ENCODE peak calls at places on chromosomes 3 and 15, in six cellular contexts. One of them, this sample, is unnamed. For H3K9me3, the result is how much of the 10 kb centered on the place peaks cover.

GRCh38 chr3:24496529-24497482 is 2.2 kb upstream of the THRB start:
- DNase-seq in sigmoid colon: peak
- DNase-seq in ascending aorta: peak
- DNase-seq in tibial nerve: peak
- DNase-seq in left ventricle myocardium inferior: peak
- DNase-seq in esophagus muscularis mucosa: no peak
- DNase-seq in this sample: peak

GRCh38 chr3:156250550-156250949 is 130.2 kb downstream of the KCNAB1 start:
- DNase-seq in sigmoid colon: no peak
- DNase-seq in ascending aorta: no peak
- DNase-seq in tibial nerve: no peak
- DNase-seq in left ventricle myocardium inferior: no peak
- DNase-seq in esophagus muscularis mucosa: no peak
- DNase-seq in this sample: no peak

GRCh38 chr15:90015749-90016148 is 14.6 kb downstream of the ZNF710 start:
- DNase-seq in sigmoid colon: peak
- DNase-seq in ascending aorta: no peak
- DNase-seq in tibial nerve: no peak
- DNase-seq in left ventricle myocardium inferior: no peak
- DNase-seq in esophagus muscularis mucosa: no peak
- DNase-seq in this sample: no peak

GRCh38 chr3:188658606-188659005 is 504.6 kb downstream of the LPP start:
- DNase-seq in sigmoid colon: no peak
- DNase-seq in ascending aorta: no peak
- DNase-seq in tibial nerve: no peak
- DNase-seq in left ventricle myocardium inferior: no peak
- DNase-seq in esophagus muscularis mucosa: no peak
- DNase-seq in this sample: no peak

GRCh38 chr3:128814514-128815317 is 64.7 kb upstream of the ACAD9 start:
- DNase-seq in sigmoid colon: no peak
- DNase-seq in ascending aorta: no peak
- DNase-seq in tibial nerve: no peak
- DNase-seq in left ventricle myocardium inferior: no peak
- DNase-seq in esophagus muscularis mucosa: no peak
- DNase-seq in this sample: peak

GRCh38 chr3:8458235-8458634 is 43.4 kb upstream of the LMCD1 start:
- DNase-seq in sigmoid colon: no peak
- DNase-seq in ascending aorta: no peak
- DNase-seq in tibial nerve: no peak
- DNase-seq in left ventricle myocardium inferior: no peak
- DNase-seq in esophagus muscularis mucosa: no peak
- DNase-seq in this sample: no peak

GRCh38 chr15:74552761-74553441 is 11.9 kb downstream of the ARID3B start:
- DNase-seq in sigmoid colon: no peak
- DNase-seq in ascending aorta: no peak
- DNase-seq in tibial nerve: no peak
- DNase-seq in left ventricle myocardium inferior: no peak
- DNase-seq in esophagus muscularis mucosa: no peak
- DNase-seq in this sample: no peak

GRCh38 chr15:79593119-79593869 is 161.2 kb downstream of the MINAR1 start:
- DNase-seq in sigmoid colon: no peak
- DNase-seq in ascending aorta: no peak
- DNase-seq in tibial nerve: no peak
- DNase-seq in left ventricle myocardium inferior: no peak
- DNase-seq in esophagus muscularis mucosa: peak
- DNase-seq in this sample: no peak

GRCh38 chr3:110664148-110664547 is 407.5 kb upstream of the NECTIN3 start:
- DNase-seq in sigmoid colon: no peak
- DNase-seq in ascending aorta: no peak
- DNase-seq in tibial nerve: no peak
- DNase-seq in left ventricle myocardium inferior: no peak
- DNase-seq in esophagus muscularis mucosa: no peak
- DNase-seq in this sample: no peak

GRCh38 chr15:83127547-83128150 is 20.2 kb downstream of the TM6SF1 start:
- DNase-seq in sigmoid colon: no peak
- DNase-seq in ascending aorta: no peak
- DNase-seq in tibial nerve: no peak
- DNase-seq in left ventricle myocardium inferior: no peak
- DNase-seq in esophagus muscularis mucosa: no peak
- DNase-seq in this sample: no peak

GRCh38 chr3:12187448-12188327 is 29.0 kb upstream of the TIMP4 start:
- DNase-seq in sigmoid colon: no peak
- DNase-seq in ascending aorta: no peak
- DNase-seq in tibial nerve: no peak
- DNase-seq in left ventricle myocardium inferior: peak
- DNase-seq in esophagus muscularis mucosa: peak
- DNase-seq in this sample: no peak

GRCh38 chr3:188689101-188689574 is 482.6 kb upstream of the TPRG1 start:
- DNase-seq in sigmoid colon: no peak
- DNase-seq in ascending aorta: no peak
- DNase-seq in tibial nerve: peak
- DNase-seq in left ventricle myocardium inferior: no peak
- DNase-seq in esophagus muscularis mucosa: no peak
- DNase-seq in this sample: no peak

GRCh38 chr15:27701956-27702355 is 397.2 kb downstream of the OCA2 start:
- DNase-seq in sigmoid colon: no peak
- DNase-seq in ascending aorta: no peak
- DNase-seq in tibial nerve: no peak
- DNase-seq in left ventricle myocardium inferior: no peak
- DNase-seq in esophagus muscularis mucosa: no peak
- DNase-seq in this sample: no peak

GRCh38 chr15:63715818-63716217 is 117.9 kb downstream of the HERC1 start:
- DNase-seq in sigmoid colon: no peak
- DNase-seq in ascending aorta: no peak
- DNase-seq in tibial nerve: no peak
- DNase-seq in left ventricle myocardium inferior: no peak
- DNase-seq in esophagus muscularis mucosa: no peak
- DNase-seq in this sample: no peak

GRCh38 chr15:80066912-80067311 is 7.4 kb downstream of the ZFAND6 start:
- DNase-seq in sigmoid colon: no peak
- DNase-seq in ascending aorta: no peak
- DNase-seq in tibial nerve: no peak
- DNase-seq in left ventricle myocardium inferior: no peak
- DNase-seq in esophagus muscularis mucosa: no peak
- DNase-seq in this sample: no peak

GRCh38 chr3:120496278-120496975 is 45.6 kb upstream of the FSTL1 start:
- DNase-seq in sigmoid colon: no peak
- DNase-seq in ascending aorta: no peak
- DNase-seq in tibial nerve: no peak
- DNase-seq in left ventricle myocardium inferior: no peak
- DNase-seq in esophagus muscularis mucosa: peak
- DNase-seq in this sample: no peak

GRCh38 chr15:96889734-96890480 is 559.4 kb downstream of the NR2F2 start:
- DNase-seq in sigmoid colon: no peak
- DNase-seq in ascending aorta: no peak
- DNase-seq in tibial nerve: peak
- DNase-seq in left ventricle myocardium inferior: no peak
- DNase-seq in esophagus muscularis mucosa: no peak
- DNase-seq in this sample: no peak

GRCh38 chr3:150146891-150147761 is 176.4 kb upstream of the PFN2 start:
- DNase-seq in sigmoid colon: peak
- DNase-seq in ascending aorta: no peak
- DNase-seq in tibial nerve: no peak
- DNase-seq in left ventricle myocardium inferior: no peak
- DNase-seq in esophagus muscularis mucosa: peak
- DNase-seq in this sample: peak

GRCh38 chr15:58182460-58183163 is 44.4 kb downstream of the AQP9 start:
- DNase-seq in sigmoid colon: no peak
- DNase-seq in ascending aorta: no peak
- DNase-seq in tibial nerve: no peak
- DNase-seq in left ventricle myocardium inferior: peak
- DNase-seq in esophagus muscularis mucosa: no peak
- DNase-seq in this sample: peak

GRCh38 chr3:197575362-197575761 is 19.6 kb upstream of the BDH1 start:
- DNase-seq in sigmoid colon: no peak
- DNase-seq in ascending aorta: no peak
- DNase-seq in tibial nerve: no peak
- DNase-seq in left ventricle myocardium inferior: no peak
- DNase-seq in esophagus muscularis mucosa: no peak
- DNase-seq in this sample: no peak

GRCh38 chr3:44326035-44326434 is 12.5 kb upstream of the TCAIM start:
- DNase-seq in sigmoid colon: no peak
- DNase-seq in ascending aorta: no peak
- DNase-seq in tibial nerve: no peak
- DNase-seq in left ventricle myocardium inferior: no peak
- DNase-seq in esophagus muscularis mucosa: no peak
- DNase-seq in this sample: no peak

GRCh38 chr3:46359748-46360509 is 6.0 kb downstream of the CCR2 start:
- DNase-seq in sigmoid colon: no peak
- DNase-seq in ascending aorta: no peak
- DNase-seq in tibial nerve: no peak
- DNase-seq in left ventricle myocardium inferior: no peak
- DNase-seq in esophagus muscularis mucosa: no peak
- DNase-seq in this sample: no peak

DNA sequence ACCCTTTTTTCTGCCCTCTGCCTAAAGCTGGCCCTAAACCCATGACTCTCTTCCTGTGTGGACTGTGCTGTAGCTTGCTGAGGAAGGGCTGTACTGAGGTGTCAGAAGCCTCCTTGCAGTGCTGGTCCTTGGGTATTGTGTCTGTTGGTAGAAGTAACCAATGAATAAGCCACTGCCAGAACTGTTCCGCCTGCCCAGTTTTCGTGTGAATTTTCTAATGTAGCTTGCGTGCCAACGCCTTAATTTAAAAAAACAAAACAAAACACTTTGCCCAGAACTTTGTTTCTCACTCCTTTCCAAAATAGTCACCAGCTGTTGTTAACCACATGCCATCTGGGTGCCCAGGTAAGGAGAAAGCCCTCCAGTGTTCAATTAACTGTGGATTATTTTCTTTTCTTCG is 101.9 kb downstream of the KLHL25 start:
- DNase-seq in sigmoid colon: no peak
- DNase-seq in ascending aorta: no peak
- DNase-seq in tibial nerve: no peak
- DNase-seq in left ventricle myocardium inferior: no peak
- DNase-seq in esophagus muscularis mucosa: no peak
- DNase-seq in this sample: no peak
- H3K27ac ChIP-seq in sigmoid colon: no peak
- H3K27ac ChIP-seq in ascending aorta: peak
- H3K27ac ChIP-seq in tibial nerve: no peak
- H3K27ac ChIP-seq in left ventricle myocardium inferior: peak
- H3K27ac ChIP-seq in esophagus muscularis mucosa: peak
- H3K27ac ChIP-seq in this sample: no peak

GRCh38 chr15:67607959-67608605 is 65.6 kb downstream of the MAP2K5 start:
- DNase-seq in sigmoid colon: no peak
- DNase-seq in ascending aorta: no peak
- DNase-seq in tibial nerve: no peak
- DNase-seq in left ventricle myocardium inferior: no peak
- DNase-seq in esophagus muscularis mucosa: no peak
- DNase-seq in this sample: no peak

GRCh38 chr15:67606742-67607141 is 64.2 kb downstream of the MAP2K5 start:
- DNase-seq in sigmoid colon: no peak
- DNase-seq in ascending aorta: no peak
- DNase-seq in tibial nerve: no peak
- DNase-seq in left ventricle myocardium inferior: no peak
- DNase-seq in esophagus muscularis mucosa: no peak
- DNase-seq in this sample: no peak

GRCh38 chr15:67613708-67614107 is 71.2 kb downstream of the MAP2K5 start:
- DNase-seq in sigmoid colon: no peak
- DNase-seq in ascending aorta: no peak
- DNase-seq in tibial nerve: no peak
- DNase-seq in left ventricle myocardium inferior: no peak
- DNase-seq in esophagus muscularis mucosa: no peak
- DNase-seq in this sample: no peak

GRCh38 chr15:67607329-67607728 is 64.8 kb downstream of the MAP2K5 start:
- DNase-seq in sigmoid colon: no peak
- DNase-seq in ascending aorta: no peak
- DNase-seq in tibial nerve: no peak
- DNase-seq in left ventricle myocardium inferior: no peak
- DNase-seq in esophagus muscularis mucosa: no peak
- DNase-seq in this sample: no peak

GRCh38 chr15:67611803-67612369 is 69.4 kb downstream of the MAP2K5 start:
- DNase-seq in sigmoid colon: no peak
- DNase-seq in ascending aorta: no peak
- DNase-seq in tibial nerve: no peak
- DNase-seq in left ventricle myocardium inferior: no peak
- DNase-seq in esophagus muscularis mucosa: no peak
- DNase-seq in this sample: no peak
- H3K9me3 ChIP-seq in sigmoid colon: under half
- H3K9me3 ChIP-seq in ascending aorta: under half
- H3K9me3 ChIP-seq in tibial nerve: under half
- H3K9me3 ChIP-seq in left ventricle myocardium inferior: under half
- H3K9me3 ChIP-seq in esophagus muscularis mucosa: under half
- H3K9me3 ChIP-seq in this sample: under half

DNA sequence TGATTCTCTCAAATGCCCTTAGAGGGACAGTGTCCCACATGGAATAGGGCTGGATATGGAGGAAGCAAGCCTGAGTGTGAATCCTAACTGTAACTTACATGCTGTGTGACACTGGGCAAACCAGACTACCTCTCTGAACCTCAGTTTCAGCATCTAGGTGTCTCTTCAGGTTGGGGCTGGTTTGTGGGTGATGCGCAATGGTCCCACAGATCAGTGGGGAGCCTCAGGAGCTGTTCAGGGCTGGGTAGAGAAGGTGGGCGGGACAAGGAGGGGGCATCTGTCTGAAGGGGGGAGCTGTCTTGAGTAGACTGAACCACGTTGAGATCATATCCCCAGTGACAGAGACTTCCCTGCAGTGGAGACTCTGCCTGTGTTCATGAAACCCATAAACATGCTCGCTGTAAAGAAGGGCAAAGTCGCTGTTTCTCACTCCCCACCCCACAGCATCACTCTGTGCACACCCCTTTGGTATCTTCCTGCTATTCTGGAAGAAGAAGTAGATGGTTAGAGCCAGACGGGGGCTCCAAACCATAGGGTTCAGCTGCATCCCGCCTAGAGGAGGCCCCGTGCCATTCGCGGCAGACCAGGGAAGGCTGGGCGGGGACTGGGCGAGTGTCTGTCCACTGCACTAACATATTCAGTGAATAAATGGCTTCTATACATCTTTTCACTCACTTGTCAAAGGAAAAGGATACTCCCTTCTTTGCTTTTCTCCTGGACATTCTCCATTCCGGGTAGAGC is 28.4 kb downstream of the SRPRB start:
- DNase-seq in sigmoid colon: no peak
- DNase-seq in ascending aorta: no peak
- DNase-seq in tibial nerve: no peak
- DNase-seq in left ventricle myocardium inferior: no peak
- DNase-seq in esophagus muscularis mucosa: no peak
- DNase-seq in this sample: no peak
- H3K27ac ChIP-seq in sigmoid colon: no peak
- H3K27ac ChIP-seq in ascending aorta: no peak
- H3K27ac ChIP-seq in tibial nerve: no peak
- H3K27ac ChIP-seq in left ventricle myocardium inferior: no peak
- H3K27ac ChIP-seq in esophagus muscularis mucosa: no peak
- H3K27ac ChIP-seq in this sample: no peak

DNA sequence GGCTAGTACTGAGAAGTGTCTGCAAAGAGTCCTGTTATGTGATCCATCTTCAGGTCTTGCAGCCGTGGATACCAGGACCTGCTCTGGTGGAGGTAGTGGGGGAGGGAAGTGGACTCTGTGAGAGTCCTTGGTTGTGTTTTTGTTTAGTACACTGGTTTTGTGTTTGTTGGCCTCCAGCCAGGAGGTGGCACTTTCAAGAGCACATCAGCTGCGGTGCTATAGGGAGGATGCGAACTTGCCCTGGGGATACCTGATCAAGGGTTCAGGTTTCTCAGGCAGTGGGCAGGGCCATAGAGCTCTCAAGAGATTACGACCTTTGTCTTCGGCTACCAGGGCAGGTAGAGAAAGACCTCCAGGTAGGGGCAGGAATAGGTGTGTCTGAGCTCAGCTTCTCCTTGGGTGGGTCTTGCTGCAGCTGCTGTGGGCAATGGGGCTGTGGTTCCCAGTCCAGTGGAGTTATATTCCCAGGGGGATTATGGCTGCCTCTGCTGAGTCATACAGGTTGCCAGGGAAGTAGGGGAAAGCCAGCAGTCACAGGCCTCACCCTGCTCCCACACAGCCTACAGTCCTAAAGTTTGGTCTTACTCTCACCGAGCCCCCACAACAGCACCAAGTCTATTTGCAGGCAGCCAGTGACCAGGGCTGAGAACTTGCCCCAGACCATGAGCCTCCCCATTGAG is 132.8 kb upstream of the NPHP3 start:
- DNase-seq in sigmoid colon: no peak
- DNase-seq in ascending aorta: no peak
- DNase-seq in tibial nerve: no peak
- DNase-seq in left ventricle myocardium inferior: no peak
- DNase-seq in esophagus muscularis mucosa: no peak
- DNase-seq in this sample: no peak
- H3K9me3 ChIP-seq in sigmoid colon: under half
- H3K9me3 ChIP-seq in ascending aorta: under half
- H3K9me3 ChIP-seq in tibial nerve: under half
- H3K9me3 ChIP-seq in left ventricle myocardium inferior: under half
- H3K9me3 ChIP-seq in esophagus muscularis mucosa: under half
- H3K9me3 ChIP-seq in this sample: under half